ENCODE peak calls at places on chromosomes 6 and 20, in nine cellular contexts. K is cardiac fibroblast, N is Calu3, Y is AG09319, J is breast epithelium, O is pancreas, D is WTC11, M is IMR-90, S is RWPE1. A is an unnamed sample.

GRCh38 chr20:38970302-38970701 is 8.2 kb downstream of the DHX35 start:
- DNase-seq in N (no peak), J (no peak), D (no peak), M (peak), K (peak), S (peak), O (no peak), Y (no peak), A (no peak)

GRCh38 chr6:21132856-21133610 is 460.5 kb upstream of the SOX4 start:
- DNase-seq in N (no peak), Y (no peak), J (no peak), M (no peak), O (no peak), S (no peak), D (no peak), K (peak), A (no peak)

GRCh38 chr6:34132486-34133185 is 13.3 kb downstream of the GRM4 start:
- DNase-seq in N (peak), O (no peak), D (peak), Y (no peak), K (peak), J (no peak), S (peak), M (peak), A (no peak)

GRCh38 chr6:3592371-3592941 is 135.6 kb upstream of the SLC22A23 start:
- DNase-seq in D (no peak), N (peak), M (peak), S (peak), Y (peak), J (peak), K (peak), O (no peak), A (no peak)

GRCh38 chr20:61478094-61478493 is 226.0 kb downstream of the CDH4 start:
- DNase-seq in O (no peak), K (no peak), S (no peak), N (no peak), Y (no peak), M (no peak), D (no peak), J (no peak), A (no peak)

GRCh38 chr6:37146735-37147157 is 23.2 kb upstream of the PIM1 start:
- DNase-seq in O (no peak), N (no peak), S (no peak), D (no peak), J (no peak), Y (no peak), M (no peak), K (no peak), A (no peak)

GRCh38 chr6:168013250-168013915 is 15.9 kb downstream of the KIF25 start:
- DNase-seq in J (peak), Y (no peak), D (no peak), M (no peak), O (no peak), S (no peak), N (no peak), K (no peak), A (no peak)

GRCh38 chr6:26311385-26312095 is 53.5 kb upstream of the BTN3A2 start:
- DNase-seq in Y (no peak), S (no peak), K (peak), J (no peak), O (peak), D (peak), M (peak), N (peak), A (peak)

GRCh38 chr6:138101946-138102731 is 5.1 kb downstream of the PERP start:
- DNase-seq in D (no peak), Y (no peak), S (no peak), O (no peak), J (no peak), K (no peak), N (no peak), M (no peak), A (no peak)

GRCh38 chr6:2940851-2941250 is 30.5 kb downstream of the SERPINB6 start:
- DNase-seq in D (no peak), N (no peak), S (no peak), O (no peak), K (no peak), J (no peak), M (no peak), Y (no peak), A (no peak)

GRCh38 chr6:99575544-99576227 is 7.2 kb upstream of the CCNC start:
- DNase-seq in M (no peak), J (no peak), S (no peak), O (no peak), D (no peak), K (no peak), Y (no peak), N (no peak), A (no peak)

GRCh38 chr6:125899726-125900182 is 56.8 kb upstream of the HINT3 start:
- DNase-seq in J (no peak), O (no peak), K (no peak), D (no peak), Y (no peak), S (no peak), M (no peak), N (peak), A (no peak)
- TF ChIP-seq CTCF in J (no peak), O (peak), K (no peak), D (no peak), Y (no peak), S (no peak), M (no peak), N (no peak), A (no peak)

GRCh38 chr20:64082126-64082638 is 2.0 kb downstream of the LKAAEAR1 start:
- DNase-seq in S (no peak), M (no peak), Y (no peak), O (no peak), N (no peak), J (no peak), K (no peak), D (peak), A (no peak)
- TF ChIP-seq CTCF in S (no peak), M (no peak), Y (no peak), O (no peak), N (no peak), J (no peak), K (no peak), D (no peak), A (no peak)

GRCh38 chr6:154703094-154703493 is 30.1 kb upstream of the SCAF8 start:
- DNase-seq in K (no peak), D (no peak), M (no peak), J (no peak), Y (no peak), N (no peak), S (no peak), O (no peak), A (no peak)

GRCh38 chr6:154706389-154706788 is 26.8 kb upstream of the SCAF8 start:
- DNase-seq in N (no peak), S (no peak), J (no peak), Y (no peak), D (no peak), M (no peak), O (no peak), K (no peak), A (no peak)

GRCh38 chr6:154709621-154710020 is 23.6 kb upstream of the SCAF8 start:
- DNase-seq in N (no peak), Y (no peak), D (no peak), J (no peak), S (no peak), O (no peak), K (no peak), M (no peak), A (no peak)

GRCh38 chr6:154710689-154711088 is 22.5 kb upstream of the SCAF8 start:
- DNase-seq in D (no peak), J (no peak), S (no peak), N (no peak), K (no peak), M (no peak), Y (no peak), O (no peak), A (no peak)

GRCh38 chr6:154705471-154706113 is 27.6 kb upstream of the SCAF8 start:
- DNase-seq in S (no peak), J (no peak), O (no peak), Y (no peak), N (no peak), D (no peak), K (peak), M (no peak), A (no peak)
- TF ChIP-seq CTCF in S (no peak), J (no peak), O (peak), Y (no peak), N (no peak), D (no peak), K (no peak), M (no peak), A (peak)

DNA sequence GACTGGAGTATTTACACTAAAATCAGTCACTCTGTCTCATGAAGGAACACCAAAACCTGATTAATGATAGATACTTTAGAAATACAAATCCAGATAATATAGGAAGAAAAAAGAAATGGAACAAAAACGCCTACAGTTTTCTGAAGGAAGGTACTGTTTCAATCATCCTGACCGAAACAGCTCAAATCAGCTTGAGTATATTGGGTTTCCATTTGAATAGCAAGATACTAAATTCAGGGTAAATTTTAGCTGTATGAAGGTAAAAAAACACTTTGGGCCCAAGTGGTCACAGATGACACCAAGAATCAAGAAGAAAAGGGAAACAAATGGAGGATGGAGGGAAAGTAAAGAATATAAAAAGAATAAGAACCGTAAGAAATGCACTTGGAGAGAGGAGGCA is 6.9 kb downstream of the ZSCAN23 start:
- DNase-seq in J (no peak), N (no peak), Y (no peak), D (no peak), M (no peak), K (no peak), S (no peak), O (no peak), A (no peak)
- TF ChIP-seq CTCF in J (no peak), N (no peak), Y (no peak), D (no peak), M (no peak), K (no peak), S (no peak), O (no peak), A (no peak)

DNA sequence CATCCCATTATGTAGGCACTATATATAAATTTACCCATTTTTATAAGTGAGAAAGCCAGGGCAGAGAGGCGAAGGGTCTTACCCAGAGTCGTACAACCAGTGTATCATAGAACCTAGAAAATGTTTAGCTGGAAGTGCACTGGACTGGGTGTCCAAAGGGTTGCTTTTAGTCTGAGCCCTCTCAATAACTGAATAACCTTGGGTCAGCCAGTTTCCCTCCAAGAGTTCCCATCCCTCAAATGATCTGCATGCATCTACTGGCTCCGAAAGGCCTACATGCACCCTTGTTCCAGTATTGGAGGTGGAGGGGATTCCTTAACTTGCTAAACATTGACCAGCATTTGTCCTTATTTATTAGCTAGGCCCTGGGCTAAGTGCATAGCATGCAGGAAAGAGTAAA is 3.8 kb downstream of the SNPH start:
- DNase-seq in O (no peak), N (no peak), M (no peak), Y (no peak), S (no peak), J (no peak), K (no peak), D (no peak), A (no peak)
- TF ChIP-seq CTCF in O (no peak), N (no peak), M (no peak), Y (no peak), S (no peak), J (no peak), K (no peak), D (no peak), A (no peak)

A was measured in natural killer cell.